ENCODE peak calls at places on chromosome 16, in ten cellular contexts. V is spleen; O is upper lobe of right lung; B is T-cell; L is GM06990; G is COR-L47; M is neural crest cell; T is stimulated activated CD8-positive, alpha-beta memory T cell treated with anti-CD3 and anti-CD28 coated beads, Interleukin-12 subunit alpha, Interleukin-12 subunit beta, amount 100 ng/mL, for 4 hours; U is NCI-H2029 treated with DMSO at 0.1 percent for 48 hours; H is ureter. R is an unnamed sample.

GRCh38 chr16:86048221-86048620 is 149.3 kb downstream of the IRF8 start:
- DNase-seq in V (peak; percentile 44), O (peak; percentile 59), B (no peak), L (no peak), G (no peak), M (no peak), T (no peak), U (no peak), H (no peak), R (peak; percentile 63)

GRCh38 chr16:56102159-56102798 is 89.0 kb upstream of the GNAO1 start:
- DNase-seq in V (no peak), O (no peak), B (no peak), L (no peak), G (no peak), M (no peak), T (no peak), U (no peak), H (peak; percentile 73), R (peak; percentile 92)

GRCh38 chr16:78705694-78706093 is 606.2 kb downstream of the WWOX start:
- DNase-seq in V (no peak), O (no peak), B (no peak), L (peak; percentile 27), G (no peak), M (no peak), T (no peak), U (no peak), H (no peak), R (no peak)

GRCh38 chr16:69412287-69412686 is 12.1 kb upstream of the CYB5B start:
- DNase-seq in V (no peak), O (no peak), B (no peak), L (no peak), G (no peak), M (no peak), T (no peak), U (no peak), H (no peak), R (peak; percentile 70)

GRCh38 chr16:29192329-29193247 is 207.7 kb downstream of the LAT start:
- DNase-seq in V (peak; percentile 61), O (peak; percentile 56), B (no peak), L (no peak), G (no peak), M (no peak), T (no peak), U (no peak), H (peak; percentile 39), R (peak; percentile 69)

GRCh38 chr16:59950431-59950830 is 1216.3 kb upstream of the GOT2 start:
- DNase-seq in V (no peak), O (no peak), B (no peak), L (no peak), G (no peak), M (no peak), T (no peak), U (no peak), H (no peak), R (no peak)

GRCh38 chr16:58563235-58563634 is 47.9 kb downstream of the SETD6 start:
- DNase-seq in V (no peak), O (no peak), B (no peak), L (no peak), G (no peak), M (no peak), T (no peak), U (no peak), H (no peak), R (no peak)

GRCh38 chr16:68889508-68890150 is 46.3 kb downstream of the TANGO6 start:
- DNase-seq in V (no peak), O (no peak), B (no peak), L (no peak), G (no peak), M (no peak), T (no peak), U (no peak), H (no peak), R (no peak)

GRCh38 chr16:81539009-81539820 is 94.6 kb downstream of the CMIP start:
- DNase-seq in V (peak; percentile 44), O (no peak), B (no peak), L (no peak), G (no peak), M (peak; percentile 13), T (no peak), U (no peak), H (no peak), R (peak; percentile 24)

GRCh38 chr16:47110939-47111338 is 32.8 kb downstream of the NETO2 start:
- DNase-seq in V (no peak), O (no peak), B (no peak), L (no peak), G (no peak), M (no peak), T (no peak), U (no peak), H (no peak), R (no peak)

GRCh38 chr16:73746554-73746953 is 550.1 kb upstream of the PSMD7 start:
- DNase-seq in V (no peak), O (no peak), B (no peak), L (no peak), G (no peak), M (no peak), T (no peak), U (no peak), H (no peak), R (no peak)

GRCh38 chr16:83847371-83848225 is 39.8 kb downstream of the HSBP1 start:
- DNase-seq in V (no peak), O (no peak), B (no peak), L (no peak), G (no peak), M (no peak), T (no peak), U (no peak), H (no peak), R (no peak)

GRCh38 chr16:89113152-89113547 is 19.5 kb downstream of the ACSF3 start:
- DNase-seq in V (peak; percentile 40), O (no peak), B (no peak), L (no peak), G (no peak), M (no peak), T (no peak), U (no peak), H (no peak), R (peak; percentile 43)

GRCh38 chr16:80682435-80683070 is 121.8 kb downstream of the CDYL2 start:
- DNase-seq in V (no peak), O (no peak), B (no peak), L (no peak), G (no peak), M (no peak), T (no peak), U (no peak), H (no peak), R (no peak)

GRCh38 chr16:85935957-85936760 is 37.2 kb downstream of the IRF8 start:
- DNase-seq in V (peak; percentile 90), O (no peak), B (peak; percentile 74), L (peak; percentile 82), G (no peak), M (no peak), T (peak; percentile 65), U (no peak), H (no peak), R (no peak)

GRCh38 chr16:49499018-49499785 is 125.6 kb downstream of the C16orf78 start:
- DNase-seq in V (peak; percentile 46), O (no peak), B (no peak), L (no peak), G (no peak), M (no peak), T (no peak), U (no peak), H (no peak), R (peak; percentile 62)

GRCh38 chr16:54165912-54166265 is 120.7 kb downstream of the IRX3 start:
- DNase-seq in V (no peak), O (no peak), B (no peak), L (no peak), G (no peak), M (no peak), T (no peak), U (no peak), H (no peak), R (no peak)

GRCh38 chr16:84520778-84521770 is 16.6 kb upstream of the MEAK7 start:
- DNase-seq in V (no peak), O (peak; percentile 72), B (no peak), L (no peak), G (peak; percentile 92), M (no peak), T (no peak), U (peak; percentile 52), H (no peak), R (no peak)

GRCh38 chr16:54070944-54071343 is 215.6 kb downstream of the IRX3 start:
- DNase-seq in V (no peak), O (no peak), B (no peak), L (peak; percentile 8), G (no peak), M (no peak), T (no peak), U (no peak), H (no peak), R (no peak)

GRCh38 chr16:52696126-52696525 is 149.2 kb upstream of the TOX3 start:
- DNase-seq in V (no peak), O (no peak), B (no peak), L (no peak), G (no peak), M (no peak), T (no peak), U (no peak), H (no peak), R (no peak)

GRCh38 chr16:81266680-81267095 is 28.2 kb downstream of the BCO1 start:
- DNase-seq in V (no peak), O (no peak), B (no peak), L (no peak), G (peak; percentile 1), M (no peak), T (no peak), U (no peak), H (no peak), R (no peak)

GRCh38 chr16:13906426-13907089 is 13.4 kb upstream of the ERCC4 start:
- DNase-seq in V (no peak), O (no peak), B (no peak), L (no peak), G (no peak), M (no peak), T (no peak), U (no peak), H (no peak), R (no peak)

GRCh38 chr16:309476-309875 is 26.5 kb downstream of the PDIA2 start:
- DNase-seq in V (no peak), O (no peak), B (peak; percentile 47), L (no peak), G (no peak), M (no peak), T (no peak), U (no peak), H (no peak), R (no peak)

GRCh38 chr16:86231321-86231995 is 278.9 kb upstream of the FOXF1 start:
- DNase-seq in V (peak; percentile 39), O (no peak), B (no peak), L (no peak), G (no peak), M (no peak), T (no peak), U (no peak), H (peak; percentile 19), R (peak; percentile 62)

GRCh38 chr16:51636913-51637743 is 486.1 kb upstream of the SALL1 start:
- DNase-seq in V (no peak), O (no peak), B (no peak), L (no peak), G (no peak), M (no peak), T (no peak), U (no peak), H (no peak), R (no peak)

GRCh38 chr16:72042157-72042660 is 12.1 kb upstream of the HP start:
- DNase-seq in V (no peak), O (no peak), B (no peak), L (no peak), G (no peak), M (no peak), T (no peak), U (no peak), H (no peak), R (no peak)

GRCh38 chr16:81319221-81319912 is 4.6 kb downstream of the GAN start:
- DNase-seq in V (no peak), O (no peak), B (no peak), L (no peak), G (no peak), M (no peak), T (no peak), U (no peak), H (no peak), R (no peak)

GRCh38 chr16:70703041-70703834 is 17.4 kb upstream of the MTSS2 start:
- DNase-seq in V (no peak), O (no peak), B (no peak), L (no peak), G (no peak), M (peak; percentile 40), T (no peak), U (no peak), H (no peak), R (peak; percentile 93)

R was measured in posterior vena cava.